ENCODE peak calls at places on chromosomes 5 and 9, in four cellular contexts. Z is stimulated activated CD8-positive, alpha-beta memory T cell treated with anti-CD3 and anti-CD28 coated beads, Interleukin-12 subunit alpha, Interleukin-12 subunit beta, amount 100 ng/mL, for 1 hour; X is endodermal cell; R is activated T-cell treated with anti-CD3 and anti-CD28 coated beads, Interleukin-2, amount 50 U/mL, for 72 hours. A is an unnamed sample.

GRCh38 chr9:121748727-121749546 is 97.5 kb downstream of the DAB2IP start:
- DNase-seq in Z (no peak), X (no peak), R (no peak), A (no peak)

GRCh38 chr5:72018158-72018803 is 89.0 kb upstream of the MAP1B start:
- DNase-seq in Z (peak), X (peak), R (peak), A (peak)

GRCh38 chr5:33148076-33148501 is 292.7 kb upstream of the TARS1 start:
- DNase-seq in Z (no peak), X (no peak), R (no peak), A (no peak)

GRCh38 chr9:69936427-69936826 is 107.2 kb upstream of the MAMDC2 start:
- DNase-seq in Z (no peak), X (no peak), R (no peak), A (no peak)

GRCh38 chr5:2753452-2754409 is 2.3 kb upstream of the IRX2 start:
- DNase-seq in Z (no peak), X (peak), R (no peak), A (no peak)

GRCh38 chr9:13860019-13860418 is 453.9 kb downstream of the NFIB start:
- DNase-seq in Z (no peak), X (no peak), R (no peak), A (no peak)

GRCh38 chr5:56649569-56649968 is 165.8 kb upstream of the MAP3K1 start:
- DNase-seq in Z (no peak), X (no peak), R (no peak), A (no peak)

GRCh38 chr5:17448877-17449276 is 49.2 kb upstream of the TAF11L2 start:
- DNase-seq in Z (no peak), X (no peak), R (no peak), A (no peak)

GRCh38 chr9:24672336-24672735 is 126.6 kb upstream of the IZUMO3 start:
- DNase-seq in Z (no peak), X (no peak), R (no peak), A (no peak)

GRCh38 chr5:103041071-103041676 is 78.8 kb downstream of the GIN1 start:
- DNase-seq in Z (no peak), X (no peak), R (no peak), A (peak)

GRCh38 chr5:116032094-116032517 is at the start of gene ARL14EPL:
- DNase-seq in Z (no peak), X (no peak), R (no peak), A (peak)

GRCh38 chr5:56589486-56589870 is 225.9 kb upstream of the MAP3K1 start:
- DNase-seq in Z (no peak), X (no peak), R (no peak), A (no peak)

GRCh38 chr5:177232358-177232757 is 71.2 kb downstream of the RAB24 start:
- DNase-seq in Z (no peak), X (no peak), R (no peak), A (no peak)

GRCh38 chr5:150138551-150139265 is 16.9 kb downstream of the PDGFRB start:
- DNase-seq in Z (no peak), X (peak), R (no peak), A (no peak)

GRCh38 chr5:14147210-14147609 is 4.1 kb downstream of the TRIO start:
- DNase-seq in Z (no peak), X (no peak), R (no peak), A (no peak)

GRCh38 chr5:147935032-147935431 is 28.7 kb upstream of the C5orf46 start:
- DNase-seq in Z (no peak), X (no peak), R (no peak), A (peak)

GRCh38 chr5:145775893-145776444 is 59.2 kb downstream of the PRELID2 start:
- DNase-seq in Z (no peak), X (no peak), R (no peak), A (no peak)

GRCh38 chr9:8917978-8918739 is 1118.6 kb upstream of the DMAC1 start:
- DNase-seq in Z (no peak), X (no peak), R (no peak), A (no peak)

A was measured in GM13977.